ENCODE peak calls at places on chromosomes 3 and 15, in ten cellular contexts. Z is tibial artery, Y is sigmoid colon, N is Caco-2, E is Panc1, Q is SJSA1, H is cardiac muscle cell, K is psoas muscle, B is esophagus squamous epithelium, T is GM23248. R is an unnamed sample.

GRCh38 chr3:156421534-156421933 is 133.4 kb downstream of the SSR3 start:
- DNase-seq in Z (no peak), Y (no peak), N (no peak), E (no peak), Q (no peak), H (no peak), K (no peak), B (no peak), T (no peak), R (no peak)

GRCh38 chr3:128431803-128432300 is 34.8 kb downstream of the DNAJB8 start:
- DNase-seq in Z (no peak), Y (no peak), N (no peak), E (no peak), Q (no peak), H (no peak), K (no peak), B (no peak), T (no peak), R (no peak)

GRCh38 chr3:4827767-4828166 is 151.5 kb upstream of the BHLHE40 start:
- DNase-seq in Z (no peak), Y (no peak), N (no peak), E (no peak), Q (no peak), H (no peak), K (no peak), B (no peak), T (peak; percentile 46), R (no peak)

GRCh38 chr3:156939315-156939714 is 113.2 kb downstream of the LEKR1 start:
- DNase-seq in Z (no peak), Y (no peak), N (no peak), E (no peak), Q (no peak), H (no peak), K (no peak), B (no peak), T (no peak), R (no peak)

GRCh38 chr3:141063831-141064230 is 12.7 kb downstream of the SPSB4 start:
- DNase-seq in Z (no peak), Y (peak; percentile 50), N (no peak), E (no peak), Q (no peak), H (no peak), K (no peak), B (no peak), T (no peak), R (no peak)

GRCh38 chr15:62770111-62770660 is 272.4 kb upstream of the TPM1 start:
- DNase-seq in Z (no peak), Y (no peak), N (no peak), E (no peak), Q (no peak), H (no peak), K (no peak), B (no peak), T (peak; percentile 62), R (no peak)

GRCh38 chr15:72231847-72232461 is 964 bp upstream of the PKM start:
- DNase-seq in Z (peak; percentile 43), Y (no peak), N (no peak), E (no peak), Q (peak; percentile 62), H (peak; percentile 9), K (peak; percentile 56), B (peak; percentile 7), T (peak; percentile 94), R (peak; percentile 69)

GRCh38 chr15:82129769-82130168 is 84.0 kb upstream of the MEX3B start:
- DNase-seq in Z (no peak), Y (no peak), N (no peak), E (no peak), Q (peak; percentile 81), H (no peak), K (no peak), B (no peak), T (peak; percentile 93), R (no peak)

GRCh38 chr15:58441376-58442070 is 9.7 kb downstream of the LIPC start:
- DNase-seq in Z (no peak), Y (no peak), N (no peak), E (no peak), Q (peak; percentile 79), H (no peak), K (no peak), B (no peak), T (peak; percentile 89), R (no peak)

GRCh38 chr15:74815961-74816360 is 3.3 kb downstream of the LMAN1L start:
- DNase-seq in Z (no peak), Y (no peak), N (no peak), E (no peak), Q (no peak), H (no peak), K (no peak), B (no peak), T (no peak), R (no peak)

DNA sequence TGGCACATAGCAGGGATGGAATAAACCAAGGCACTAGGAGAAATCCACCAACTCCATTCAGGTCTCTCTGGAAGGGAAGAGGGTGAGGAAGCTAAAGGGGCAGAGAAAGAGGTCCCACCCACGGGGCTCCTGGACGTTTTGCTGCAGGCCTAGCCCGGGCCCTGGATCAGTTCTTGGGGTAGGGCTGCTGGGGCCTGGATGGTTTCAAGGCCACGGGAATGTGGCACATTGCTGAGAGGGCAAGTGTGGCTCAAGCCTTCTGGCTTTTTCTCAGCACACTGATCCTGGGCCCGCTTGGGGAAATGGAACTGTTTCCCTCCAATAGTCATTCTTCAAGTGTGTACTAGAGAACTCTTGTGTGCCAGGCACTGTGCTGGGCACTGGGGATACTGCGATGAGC is 24.0 kb downstream of the EPHB3 start:
- DNase-seq in Z (no peak), Y (no peak), N (no peak), E (no peak), Q (no peak), H (no peak), K (no peak), B (no peak), T (no peak), R (no peak)
- H3K27me3 ChIP-seq in Z (no peaks in the 10 kb centered on the region), Y (no peaks in the 10 kb centered on the region), N (no peaks in the 10 kb centered on the region), E (no peaks in the 10 kb centered on the region), Q (no peaks in the 10 kb centered on the region), H (no peaks in the 10 kb centered on the region), K (no peaks in the 10 kb centered on the region), B (no peaks in the 10 kb centered on the region), T (no peaks in the 10 kb centered on the region), R (no peaks in the 10 kb centered on the region)

GRCh38 chr3:195150194-195151118 is 120.5 kb downstream of the XXYLT1 start:
- DNase-seq in Z (peak; percentile 55), Y (peak; percentile 93), N (no peak), E (peak; percentile 52), Q (peak; percentile 64), H (peak; percentile 82), K (peak; percentile 66), B (no peak), T (peak; percentile 23), R (peak; percentile 58)

GRCh38 chr3:195151866-195152526 is 119.0 kb downstream of the XXYLT1 start:
- DNase-seq in Z (no peak), Y (no peak), N (no peak), E (peak; percentile 73), Q (peak; percentile 54), H (no peak), K (no peak), B (no peak), T (peak; percentile 88), R (no peak)

GRCh38 chr3:195153121-195153520 is 117.8 kb downstream of the XXYLT1 start:
- DNase-seq in Z (peak; percentile 42), Y (peak; percentile 88), N (no peak), E (no peak), Q (no peak), H (peak; percentile 32), K (no peak), B (no peak), T (no peak), R (no peak)

GRCh38 chr3:195149292-195149691 is 121.7 kb downstream of the XXYLT1 start:
- DNase-seq in Z (no peak), Y (no peak), N (no peak), E (no peak), Q (no peak), H (no peak), K (no peak), B (no peak), T (no peak), R (no peak)

GRCh38 chr3:195151402-195151801 is 119.6 kb downstream of the XXYLT1 start:
- DNase-seq in Z (no peak), Y (no peak), N (no peak), E (no peak), Q (no peak), H (no peak), K (no peak), B (no peak), T (no peak), R (no peak)
- H3K4me1 ChIP-seq in Z (peaks cover 33% of the 10 kb centered on the region), Y (peaks cover 70% of the 10 kb centered on the region), N (peaks cover 20% of the 10 kb centered on the region), E (peaks cover 83% of the 10 kb centered on the region), Q (peaks cover 71% of the 10 kb centered on the region), H (peaks cover 32% of the 10 kb centered on the region), K (peaks cover 27% of the 10 kb centered on the region), B (peaks cover 84% of the 10 kb centered on the region), T (peaks cover 35% of the 10 kb centered on the region), R (peaks cover 6% of the 10 kb centered on the region)

DNA sequence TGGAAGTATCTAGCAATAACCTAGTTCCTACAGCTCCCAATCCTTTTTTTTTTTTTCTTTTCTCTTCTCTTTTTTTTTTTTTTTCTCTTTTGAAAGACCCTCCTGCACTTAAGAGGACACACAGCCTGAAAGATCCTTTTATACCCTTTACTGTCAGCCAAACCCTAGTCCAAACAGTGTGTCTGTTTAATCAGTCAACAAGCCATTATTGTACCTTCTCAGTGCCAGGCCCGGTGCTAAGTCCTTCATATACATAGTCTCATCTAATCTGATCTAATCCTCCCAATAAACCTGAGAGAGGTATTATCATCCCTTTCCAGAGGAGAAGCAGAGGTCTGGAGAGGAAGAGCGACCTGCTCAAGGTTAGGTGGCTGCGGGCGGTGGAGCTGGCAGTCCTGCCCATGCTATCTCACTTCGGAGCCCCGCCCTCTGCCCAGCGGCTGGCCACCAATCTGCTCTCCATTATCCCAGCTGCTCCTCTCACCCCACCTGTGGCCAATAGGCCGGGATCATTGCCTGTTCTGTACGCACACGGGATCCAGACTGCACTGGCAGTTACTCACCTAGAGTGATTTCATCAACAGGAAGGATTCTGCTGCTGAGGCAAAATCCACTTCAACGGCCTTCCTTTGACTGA is 100.8 kb downstream of the TLE3 start:
- DNase-seq in Z (no peak), Y (no peak), N (no peak), E (no peak), Q (no peak), H (no peak), K (no peak), B (no peak), T (no peak), R (peak; percentile 85)
- H3K27me3 ChIP-seq in Z (no peaks in the 10 kb centered on the region), Y (no peaks in the 10 kb centered on the region), N (no peaks in the 10 kb centered on the region), E (no peaks in the 10 kb centered on the region), Q (no peaks in the 10 kb centered on the region), H (peaks cover 4% of the 10 kb centered on the region), K (no peaks in the 10 kb centered on the region), B (no peaks in the 10 kb centered on the region), T (peaks cover 35% of the 10 kb centered on the region), R (no peaks in the 10 kb centered on the region)

DNA sequence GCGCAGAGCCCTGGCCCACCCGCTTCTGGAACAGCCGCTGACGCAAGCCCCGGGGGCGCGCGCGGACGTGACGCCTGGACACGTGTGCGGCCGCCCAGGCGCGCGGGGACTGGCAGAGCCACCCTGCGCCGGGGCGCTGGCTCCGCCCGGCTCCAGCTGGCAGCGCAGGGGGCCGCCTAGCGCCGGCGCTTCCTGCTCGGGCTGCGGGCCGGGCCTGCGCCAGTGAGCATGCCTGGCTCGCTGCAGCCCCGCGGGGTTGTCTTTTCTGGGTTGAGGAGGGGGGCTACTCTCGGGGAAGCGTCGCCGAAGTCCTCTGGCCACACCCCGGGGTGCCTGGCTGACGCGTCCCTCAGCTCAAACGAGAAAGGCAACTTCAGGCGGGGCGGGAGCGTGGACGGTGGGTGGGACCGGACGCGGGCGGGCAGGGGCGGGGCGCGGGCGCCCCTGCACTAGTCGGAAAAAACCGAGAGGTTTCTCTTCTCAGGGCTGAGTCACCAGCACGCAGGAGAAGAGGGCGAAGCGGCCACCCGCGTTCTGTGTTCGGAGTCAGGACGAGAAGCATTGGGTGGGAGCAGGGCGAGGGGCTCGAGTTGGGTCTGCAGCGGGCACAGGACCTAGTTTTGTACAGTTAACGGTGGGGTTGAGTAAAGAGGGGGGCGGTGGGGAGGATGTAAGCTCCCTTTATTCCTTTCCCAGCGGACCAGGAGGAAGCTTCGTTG is at the start of gene SIAH2:
- DNase-seq in Z (peak; percentile 92), Y (peak; percentile 96), N (peak; percentile 92), E (peak; percentile 75), Q (peak; percentile 92), H (peak; percentile 95), K (peak; percentile 95), B (peak; percentile 73), T (peak; percentile 98), R (peak; percentile 94)
- H3K4me1 ChIP-seq in Z (peaks cover 40% of the 10 kb centered on the region), Y (peaks cover 39% of the 10 kb centered on the region), N (peaks cover 35% of the 10 kb centered on the region), E (peaks cover 28% of the 10 kb centered on the region), Q (peaks cover 46% of the 10 kb centered on the region), H (peaks cover 29% of the 10 kb centered on the region), K (peaks cover 30% of the 10 kb centered on the region), B (peaks cover 18% of the 10 kb centered on the region), T (peaks cover 22% of the 10 kb centered on the region), R (peaks cover 10% of the 10 kb centered on the region)